ENCODE peak calls at places on chromosomes 1 and 21, in six cellular contexts. One of them, this sample, is unnamed.

GRCh38 chr1:9388628-9389184 is 96.0 kb downstream of the SPSB1 start:
- DNase-seq in astrocyte: no peak
- DNase-seq in cardiac muscle cell: no peak
- DNase-seq in heart right ventricle: no peak
- DNase-seq in fibroblast of lung: peak; percentile 56
- DNase-seq in suprapubic skin: no peak
- DNase-seq in this sample: no peak

GRCh38 chr1:187682112-187682511 is 853.4 kb downstream of the PLA2G4A start:
- DNase-seq in astrocyte: no peak
- DNase-seq in cardiac muscle cell: no peak
- DNase-seq in heart right ventricle: no peak
- DNase-seq in fibroblast of lung: no peak
- DNase-seq in suprapubic skin: no peak
- DNase-seq in this sample: no peak

GRCh38 chr1:47921935-47922415 is 75.2 kb downstream of the TRABD2B start:
- DNase-seq in astrocyte: no peak
- DNase-seq in cardiac muscle cell: no peak
- DNase-seq in heart right ventricle: no peak
- DNase-seq in fibroblast of lung: no peak
- DNase-seq in suprapubic skin: no peak
- DNase-seq in this sample: no peak

GRCh38 chr1:150548632-150549495 is at the start of gene ADAMTSL4:
- DNase-seq in astrocyte: peak; percentile 74
- DNase-seq in cardiac muscle cell: peak; percentile 87
- DNase-seq in heart right ventricle: no peak
- DNase-seq in fibroblast of lung: peak; percentile 80
- DNase-seq in suprapubic skin: no peak
- DNase-seq in this sample: no peak

GRCh38 chr1:16318544-16318943 is 33.7 kb downstream of the FBXO42 start:
- DNase-seq in astrocyte: no peak
- DNase-seq in cardiac muscle cell: no peak
- DNase-seq in heart right ventricle: peak; percentile 21
- DNase-seq in fibroblast of lung: peak; percentile 9
- DNase-seq in suprapubic skin: no peak
- DNase-seq in this sample: no peak

GRCh38 chr1:46131727-46132528 is 501 bp downstream of the PIK3R3 start:
- DNase-seq in astrocyte: no peak
- DNase-seq in cardiac muscle cell: no peak
- DNase-seq in heart right ventricle: peak; percentile 16
- DNase-seq in fibroblast of lung: peak; percentile 42
- DNase-seq in suprapubic skin: no peak
- DNase-seq in this sample: no peak

GRCh38 chr1:19305880-19306279 is 6.1 kb downstream of the AKR7A2 start:
- DNase-seq in astrocyte: no peak
- DNase-seq in cardiac muscle cell: no peak
- DNase-seq in heart right ventricle: no peak
- DNase-seq in fibroblast of lung: no peak
- DNase-seq in suprapubic skin: no peak
- DNase-seq in this sample: peak; percentile 41

GRCh38 chr1:99004270-99005141 is at the start of gene PLPPR5:
- DNase-seq in astrocyte: peak; percentile 17
- DNase-seq in cardiac muscle cell: peak; percentile 58
- DNase-seq in heart right ventricle: peak; percentile 6
- DNase-seq in fibroblast of lung: peak; percentile 44
- DNase-seq in suprapubic skin: no peak
- DNase-seq in this sample: peak; percentile 43

GRCh38 chr1:119326251-119326650 is 42.3 kb upstream of the HAO2 start:
- DNase-seq in astrocyte: no peak
- DNase-seq in cardiac muscle cell: no peak
- DNase-seq in heart right ventricle: no peak
- DNase-seq in fibroblast of lung: no peak
- DNase-seq in suprapubic skin: no peak
- DNase-seq in this sample: no peak

GRCh38 chr1:247576514-247576913 is 11.6 kb upstream of the OR2G2 start:
- DNase-seq in astrocyte: no peak
- DNase-seq in cardiac muscle cell: peak; percentile 4
- DNase-seq in heart right ventricle: no peak
- DNase-seq in fibroblast of lung: no peak
- DNase-seq in suprapubic skin: no peak
- DNase-seq in this sample: no peak

GRCh38 chr21:31343680-31344480 is at the start of gene TIAM1:
- DNase-seq in astrocyte: peak; percentile 83
- DNase-seq in cardiac muscle cell: peak; percentile 59
- DNase-seq in heart right ventricle: peak; percentile 43
- DNase-seq in fibroblast of lung: peak; percentile 88
- DNase-seq in suprapubic skin: peak; percentile 67
- DNase-seq in this sample: no peak

GRCh38 chr1:61073871-61074270 is 8.5 kb upstream of the NFIA start:
- DNase-seq in astrocyte: no peak
- DNase-seq in cardiac muscle cell: no peak
- DNase-seq in heart right ventricle: no peak
- DNase-seq in fibroblast of lung: no peak
- DNase-seq in suprapubic skin: no peak
- DNase-seq in this sample: no peak

GRCh38 chr1:203672354-203672753 is 45.7 kb downstream of the ATP2B4 start:
- DNase-seq in astrocyte: peak; percentile 67
- DNase-seq in cardiac muscle cell: peak; percentile 64
- DNase-seq in heart right ventricle: peak; percentile 72
- DNase-seq in fibroblast of lung: peak; percentile 73
- DNase-seq in suprapubic skin: no peak
- DNase-seq in this sample: no peak

GRCh38 chr1:197958438-197958837 is 41.3 kb downstream of the LHX9 start:
- DNase-seq in astrocyte: no peak
- DNase-seq in cardiac muscle cell: no peak
- DNase-seq in heart right ventricle: no peak
- DNase-seq in fibroblast of lung: no peak
- DNase-seq in suprapubic skin: no peak
- DNase-seq in this sample: no peak

GRCh38 chr1:98253145-98253544 is 332.3 kb upstream of the DPYD start:
- DNase-seq in astrocyte: no peak
- DNase-seq in cardiac muscle cell: no peak
- DNase-seq in heart right ventricle: no peak
- DNase-seq in fibroblast of lung: no peak
- DNase-seq in suprapubic skin: no peak
- DNase-seq in this sample: no peak

GRCh38 chr1:229323205-229323604 is 19.6 kb downstream of the CCSAP start:
- DNase-seq in astrocyte: no peak
- DNase-seq in cardiac muscle cell: no peak
- DNase-seq in heart right ventricle: no peak
- DNase-seq in fibroblast of lung: no peak
- DNase-seq in suprapubic skin: no peak
- DNase-seq in this sample: no peak

GRCh38 chr21:17513214-17514123 is 626 bp downstream of the CXADR start:
- DNase-seq in astrocyte: peak; percentile 50
- DNase-seq in cardiac muscle cell: peak; percentile 75
- DNase-seq in heart right ventricle: no peak
- DNase-seq in fibroblast of lung: peak; percentile 61
- DNase-seq in suprapubic skin: no peak
- DNase-seq in this sample: no peak

DNA sequence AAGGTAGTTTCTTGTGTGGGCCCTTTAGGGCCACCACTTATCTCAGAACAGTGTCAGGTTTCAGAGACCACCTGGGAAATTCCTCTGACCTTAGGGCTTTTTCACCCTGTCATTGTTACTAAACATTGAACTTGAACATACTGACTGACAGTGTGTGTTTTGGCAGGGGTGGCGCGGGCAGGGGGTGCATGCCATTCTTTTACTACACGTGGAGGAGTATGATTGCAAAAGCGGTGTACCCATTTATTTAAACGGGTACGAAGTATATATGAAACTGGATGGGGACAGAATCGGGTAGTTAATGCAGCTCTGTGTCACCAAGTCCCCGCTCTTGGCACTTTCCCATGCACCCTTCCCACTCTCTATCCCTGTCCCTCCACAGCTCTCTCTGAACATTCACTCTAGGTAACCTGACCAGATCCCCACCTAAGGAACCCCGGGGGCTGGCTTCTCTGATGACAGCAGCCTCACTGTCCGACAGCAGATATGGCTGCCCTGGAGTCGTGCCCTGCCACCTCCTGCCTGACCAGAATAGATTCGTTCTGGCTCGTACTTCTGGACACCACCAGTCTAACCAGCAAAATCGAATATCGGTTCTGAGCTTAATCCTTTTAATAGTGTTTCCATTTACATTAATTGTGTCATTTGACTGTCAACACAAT is 51.3 kb downstream of the NFASC start:
- DNase-seq in astrocyte: no peak
- DNase-seq in cardiac muscle cell: no peak
- DNase-seq in heart right ventricle: no peak
- DNase-seq in fibroblast of lung: no peak
- DNase-seq in suprapubic skin: no peak
- DNase-seq in this sample: no peak
- H3K4me1 ChIP-seq in astrocyte: peaks cover 5% of the 10 kb centered on the region
- H3K4me1 ChIP-seq in cardiac muscle cell: peaks cover 4% of the 10 kb centered on the region
- H3K4me1 ChIP-seq in heart right ventricle: peaks cover 27% of the 10 kb centered on the region
- H3K4me1 ChIP-seq in fibroblast of lung: no peaks in the 10 kb centered on the region
- H3K4me1 ChIP-seq in suprapubic skin: no peaks in the 10 kb centered on the region
- H3K4me1 ChIP-seq in this sample: no peaks in the 10 kb centered on the region

DNA sequence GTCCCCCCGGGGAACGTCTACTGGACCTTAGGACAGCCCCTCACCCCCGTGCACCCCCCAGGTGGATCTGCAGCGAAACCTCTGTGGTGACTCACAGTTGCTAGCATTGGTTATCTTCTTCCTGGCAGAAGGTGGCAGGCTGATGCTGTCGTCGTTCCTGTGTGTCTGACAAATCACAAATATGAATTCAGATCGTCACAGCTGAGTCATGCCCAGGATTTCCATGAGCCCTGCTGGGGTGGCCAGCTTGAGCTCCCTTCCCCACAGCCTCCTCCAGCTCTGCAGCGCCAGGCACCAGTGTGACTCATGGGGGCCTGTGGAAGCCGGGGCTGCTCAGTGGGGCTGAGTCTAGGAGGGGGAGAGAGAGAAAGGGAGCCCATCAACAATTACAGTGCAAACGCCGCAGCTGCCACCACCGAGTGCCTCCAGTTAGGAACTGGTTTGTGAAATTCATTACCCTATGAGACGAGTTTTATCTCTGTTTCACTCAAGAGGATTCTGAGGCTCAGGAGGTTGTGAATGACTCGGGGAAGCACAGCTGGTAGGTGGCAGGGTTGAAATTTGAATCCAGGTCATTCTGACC is 197.9 kb downstream of the DYRK1A start:
- DNase-seq in astrocyte: peak; percentile 99
- DNase-seq in cardiac muscle cell: peak; percentile 31
- DNase-seq in heart right ventricle: peak; percentile 80
- DNase-seq in fibroblast of lung: peak; percentile 100
- DNase-seq in suprapubic skin: peak; percentile 91
- DNase-seq in this sample: peak; percentile 92
- TF ChIP-seq CTCF in astrocyte: no peak
- TF ChIP-seq CTCF in cardiac muscle cell: no peak
- TF ChIP-seq CTCF in heart right ventricle: no peak
- TF ChIP-seq CTCF in fibroblast of lung: no peak
- TF ChIP-seq CTCF in suprapubic skin: no peak
- TF ChIP-seq CTCF in this sample: peak; percentile 38

DNA sequence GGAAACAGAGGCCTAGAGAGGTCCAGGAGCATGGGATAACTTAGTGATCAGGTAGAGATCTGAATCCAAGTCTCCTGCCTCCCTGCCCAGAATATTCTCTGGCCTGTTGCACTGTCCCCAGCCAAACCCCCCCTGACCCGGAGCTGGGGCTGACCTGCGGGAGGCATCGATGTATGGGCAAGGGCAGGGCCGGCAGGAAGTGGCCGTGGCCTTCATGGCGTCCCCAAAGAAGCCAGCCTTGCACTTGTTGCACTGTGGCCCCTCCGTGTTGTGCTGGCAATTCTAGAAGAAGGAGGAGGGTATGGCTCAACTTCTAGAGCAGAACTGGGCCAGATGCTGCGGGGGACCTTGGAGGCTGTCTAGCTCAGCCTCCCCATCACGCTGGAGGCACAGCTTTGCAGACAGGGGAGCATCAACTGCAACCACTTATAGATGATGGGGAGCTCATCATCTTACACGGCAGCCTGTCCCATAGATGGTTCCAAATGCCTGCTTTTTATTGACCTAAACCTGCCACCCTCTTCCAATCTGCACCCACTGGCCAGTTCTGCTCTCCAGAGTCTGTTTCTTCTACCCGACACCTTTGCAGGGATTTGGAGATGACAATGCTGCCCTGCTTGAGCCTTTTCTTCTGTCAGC is 58.2 kb downstream of the HSPG2 start:
- DNase-seq in astrocyte: no peak
- DNase-seq in cardiac muscle cell: no peak
- DNase-seq in heart right ventricle: no peak
- DNase-seq in fibroblast of lung: no peak
- DNase-seq in suprapubic skin: no peak
- DNase-seq in this sample: no peak
- H3K27ac ChIP-seq in astrocyte: no peak overlapping the region
- H3K27ac ChIP-seq in cardiac muscle cell: no peak overlapping the region
- H3K27ac ChIP-seq in heart right ventricle: no peak overlapping the region
- H3K27ac ChIP-seq in fibroblast of lung: no peak overlapping the region
- H3K27ac ChIP-seq in suprapubic skin: no peak overlapping the region
- H3K27ac ChIP-seq in this sample: no peak overlapping the region

DNA sequence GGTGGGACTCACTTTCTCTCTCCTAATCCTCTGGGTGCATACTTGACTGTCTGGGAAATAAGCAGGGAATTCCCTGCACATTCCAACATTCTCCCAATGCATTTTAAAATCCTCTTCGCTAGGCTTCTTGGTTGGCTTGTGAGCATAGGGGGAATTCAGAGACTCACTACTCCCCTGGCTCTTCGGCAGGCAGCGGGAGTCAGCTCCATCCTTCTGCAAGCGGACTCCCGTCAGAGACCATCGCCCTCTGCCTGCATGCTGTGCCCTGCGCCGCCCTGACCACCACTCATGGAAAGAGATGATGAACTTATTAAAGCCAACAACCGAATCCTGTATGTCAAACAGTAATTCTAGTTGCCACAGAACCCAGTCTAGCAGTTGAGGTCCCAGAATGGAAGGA is 118.9 kb upstream of the ADAR start:
- DNase-seq in astrocyte: no peak
- DNase-seq in cardiac muscle cell: no peak
- DNase-seq in heart right ventricle: no peak
- DNase-seq in fibroblast of lung: peak; percentile 36
- DNase-seq in suprapubic skin: no peak
- DNase-seq in this sample: no peak
- H3K4me1 ChIP-seq in astrocyte: peaks cover 41% of the 10 kb centered on the region
- H3K4me1 ChIP-seq in cardiac muscle cell: peaks cover 22% of the 10 kb centered on the region
- H3K4me1 ChIP-seq in heart right ventricle: peaks cover 47% of the 10 kb centered on the region
- H3K4me1 ChIP-seq in fibroblast of lung: no peaks in the 10 kb centered on the region
- H3K4me1 ChIP-seq in suprapubic skin: peaks cover 18% of the 10 kb centered on the region
- H3K4me1 ChIP-seq in this sample: peaks cover 11% of the 10 kb centered on the region

DNA sequence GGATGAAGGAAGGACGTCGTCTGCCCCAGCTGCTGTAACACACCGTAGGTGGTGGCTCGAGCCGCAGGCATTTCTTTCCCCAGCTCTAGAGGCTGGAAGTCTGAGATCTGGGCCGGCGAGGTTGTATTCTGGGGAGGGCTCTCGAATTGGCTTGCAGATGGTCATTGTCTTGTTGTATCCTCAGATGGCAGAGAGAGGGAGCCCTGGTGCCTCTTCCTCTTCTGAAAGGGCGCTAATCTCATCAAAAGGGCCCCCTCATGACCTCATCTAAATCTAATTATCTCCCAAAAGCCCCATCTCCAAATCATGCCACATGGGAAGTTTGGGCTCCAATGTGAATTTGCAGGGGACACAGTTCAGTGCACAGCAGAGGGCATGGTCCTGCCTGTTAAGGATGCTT is 109.0 kb downstream of the SIK1 start:
- DNase-seq in astrocyte: no peak
- DNase-seq in cardiac muscle cell: no peak
- DNase-seq in heart right ventricle: no peak
- DNase-seq in fibroblast of lung: no peak
- DNase-seq in suprapubic skin: no peak
- DNase-seq in this sample: no peak
- TF ChIP-seq CTCF in astrocyte: no peak
- TF ChIP-seq CTCF in cardiac muscle cell: no peak
- TF ChIP-seq CTCF in heart right ventricle: no peak
- TF ChIP-seq CTCF in fibroblast of lung: no peak
- TF ChIP-seq CTCF in suprapubic skin: no peak
- TF ChIP-seq CTCF in this sample: no peak